ENCODE peak calls at places on chromosomes 2 and 18, in six cellular contexts. M, R, F, W, E and L are unnamed samples.

GRCh38 chr18:11005528-11005927 is 143.8 kb downstream of the PIEZO2 start:
- DNase-seq in F (peak), W (no peak), M (peak), E (no peak), R (peak), L (no peak)

GRCh38 chr2:129877289-129877741 is 102.2 kb upstream of the RAB6C start:
- DNase-seq in E (peak), F (peak), M (peak), R (peak), W (peak), L (peak)

GRCh38 chr2:225041210-225041870 is 928 bp downstream of the DOCK10 start:
- DNase-seq in R (peak), F (peak), E (no peak), M (peak), W (no peak), L (peak)

GRCh38 chr2:182020319-182021055 is 34.8 kb downstream of the PPP1R1C start:
- DNase-seq in F (peak), M (no peak), R (no peak), E (no peak), W (no peak), L (no peak)

GRCh38 chr2:32833709-32834108 is 113.0 kb upstream of the LTBP1 start:
- DNase-seq in W (no peak), F (no peak), R (no peak), E (no peak), M (no peak), L (no peak)

GRCh38 chr2:99811544-99811943 is 321.7 kb upstream of the REV1 start:
- DNase-seq in F (no peak), M (no peak), R (no peak), E (no peak), W (no peak), L (no peak)

GRCh38 chr2:64751286-64752260 is 97.9 kb upstream of the SERTAD2 start:
- DNase-seq in M (peak), R (peak), E (peak), F (peak), W (no peak), L (no peak)

GRCh38 chr2:20622731-20623130 is 28.2 kb downstream of the HS1BP3 start:
- DNase-seq in M (no peak), R (no peak), E (no peak), F (no peak), W (peak), L (no peak)

GRCh38 chr2:156532989-156533388 is 96.8 kb downstream of the GPD2 start:
- DNase-seq in R (no peak), F (no peak), W (no peak), M (no peak), E (no peak), L (no peak)

GRCh38 chr18:36460324-36460850 is 162.9 kb downstream of the FHOD3 start:
- DNase-seq in M (no peak), W (peak), R (no peak), E (no peak), F (no peak), L (no peak)

GRCh38 chr2:114022360-114023085 is 132.6 kb downstream of the ACTR3 start:
- DNase-seq in W (no peak), R (no peak), F (peak), E (peak), M (no peak), L (no peak)

GRCh38 chr2:203501870-203502269 is 33.2 kb downstream of the RAPH1 start:
- DNase-seq in E (no peak), R (no peak), M (no peak), W (no peak), F (no peak), L (no peak)

GRCh38 chr2:66555076-66555475 is 120.2 kb downstream of the MEIS1 start:
- DNase-seq in R (no peak), W (no peak), M (no peak), E (no peak), F (peak), L (no peak)

GRCh38 chr2:42186378-42186777 is 17.2 kb downstream of the EML4 start:
- DNase-seq in M (no peak), F (no peak), W (no peak), R (no peak), E (no peak), L (no peak)

GRCh38 chr2:196801578-196801977 is 2.1 kb upstream of the GTF3C3 start:
- DNase-seq in W (no peak), F (no peak), R (no peak), E (no peak), M (no peak), L (no peak)

GRCh38 chr2:9665903-9666302 is 35.1 kb upstream of the YWHAQ start:
- DNase-seq in M (no peak), R (no peak), F (no peak), W (no peak), E (no peak), L (no peak)

GRCh38 chr2:10903861-10904210 is 7.9 kb upstream of the KCNF1 start:
- DNase-seq in F (no peak), M (no peak), E (no peak), R (no peak), W (no peak), L (no peak)

GRCh38 chr2:33859791-33860461 is 260.8 kb upstream of the FAM98A start:
- DNase-seq in W (no peak), E (no peak), R (no peak), M (no peak), F (no peak), L (no peak)

GRCh38 chr2:193837368-193837767 is 1642.6 kb upstream of the TMEFF2 start:
- DNase-seq in R (no peak), F (peak), M (no peak), W (no peak), E (no peak), L (no peak)

GRCh38 chr2:204251118-204251757 is 294.0 kb upstream of the PARD3B start:
- DNase-seq in W (no peak), M (no peak), F (no peak), E (no peak), R (no peak), L (no peak)

GRCh38 chr2:240520143-240520973 is 37.4 kb downstream of the ANKMY1 start:
- DNase-seq in E (no peak), F (no peak), R (no peak), M (no peak), W (peak), L (no peak)

GRCh38 chr2:52390651-52391050 is 1358.7 kb upstream of the NRXN1 start:
- DNase-seq in M (no peak), E (no peak), W (no peak), F (no peak), R (no peak), L (no peak)

GRCh38 chr2:42941633-42942176 is 149.3 kb upstream of the HAAO start:
- DNase-seq in F (no peak), M (no peak), R (no peak), W (no peak), E (no peak), L (no peak)

GRCh38 chr2:21362101-21362500 is 238.3 kb downstream of the TDRD15 start:
- DNase-seq in E (no peak), R (no peak), W (no peak), F (no peak), M (no peak), L (no peak)

GRCh38 chr2:240788482-240788881 is 31.5 kb downstream of the KIF1A start:
- DNase-seq in R (no peak), W (no peak), F (no peak), E (no peak), M (no peak), L (no peak)

GRCh38 chr2:172299741-172300140 is 127.6 kb upstream of the ITGA6 start:
- DNase-seq in F (peak), R (peak), E (no peak), M (no peak), W (no peak), L (no peak)

GRCh38 chr18:23814977-23815614 is 125.8 kb downstream of the LAMA3 start:
- DNase-seq in E (no peak), W (no peak), M (no peak), F (no peak), R (no peak), L (no peak)

GRCh38 chr2:239222346-239223028 is 178.3 kb downstream of the HDAC4 start:
- DNase-seq in M (no peak), F (peak), E (no peak), W (peak), R (no peak), L (no peak)

GRCh38 chr2:239223029-239223329 is 177.8 kb downstream of the HDAC4 start:
- DNase-seq in R (no peak), M (no peak), F (peak), E (no peak), W (no peak), L (no peak)

GRCh38 chr2:239225456-239225855 is 175.4 kb downstream of the HDAC4 start:
- DNase-seq in E (no peak), W (peak), M (no peak), R (no peak), F (no peak), L (no peak)

GRCh38 chr2:239224249-239224605 is 176.6 kb downstream of the HDAC4 start:
- DNase-seq in W (peak), R (no peak), E (no peak), F (no peak), M (no peak), L (no peak)

DNA sequence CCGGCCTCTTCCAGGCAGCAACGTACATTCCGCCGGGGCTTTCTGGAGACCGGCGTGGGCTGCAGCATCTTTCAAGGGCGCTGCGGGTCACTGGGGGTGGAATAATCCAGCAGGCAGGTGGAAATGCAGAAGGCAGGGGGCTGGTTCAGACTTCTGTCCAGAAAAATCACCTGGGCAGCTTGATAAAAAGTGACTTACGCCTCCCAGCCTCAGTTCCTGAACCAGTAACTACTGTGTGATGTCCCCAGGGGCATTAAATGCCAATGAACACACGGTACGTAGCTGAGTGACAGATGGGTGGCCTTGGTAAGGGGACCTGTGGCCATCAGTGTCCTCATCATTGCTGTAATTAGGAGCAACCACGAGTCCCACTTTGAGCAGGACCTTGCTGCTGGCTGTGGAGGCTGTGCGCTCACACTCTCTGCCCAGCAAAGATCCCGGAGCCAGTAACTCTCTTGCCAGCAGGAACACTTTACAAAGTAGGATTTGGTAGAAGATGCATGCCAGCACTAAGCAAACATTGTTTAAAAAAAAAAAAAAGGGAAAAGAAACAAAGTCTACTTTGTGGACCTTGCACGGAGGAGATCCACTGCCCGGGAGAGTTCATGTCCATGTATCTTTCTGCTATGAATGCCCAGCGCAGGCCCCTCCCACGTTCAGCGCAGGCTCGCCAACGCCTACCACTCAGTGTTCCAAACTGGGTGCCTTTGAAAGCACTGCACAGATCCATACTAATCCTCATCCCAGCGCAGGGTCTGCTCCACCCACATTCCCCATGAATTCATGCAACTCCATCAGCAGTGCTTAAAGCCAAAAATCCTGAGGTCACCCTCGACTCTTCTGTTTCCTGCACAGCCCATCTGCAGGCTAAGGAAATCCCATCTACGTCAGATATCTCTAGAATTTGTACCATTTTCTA is 177.2 kb downstream of the HDAC4 start:
- DNase-seq in E (no peak), M (no peak), W (peak), R (peak), F (peak), L (no peak)
- H3K4me3 ChIP-seq in E (no peak), M (no peak), W (no peak), R (no peak), F (peak), L (no peak)

GRCh38 chr18:25350561-25351201 is 1.3 kb downstream of the ZNF521 start:
- DNase-seq in W (peak), R (peak), F (peak), M (no peak), E (no peak), L (peak)

GRCh38 chr18:25351280-25351772 is 640 bp downstream of the ZNF521 start:
- DNase-seq in R (peak), W (no peak), E (no peak), M (no peak), F (no peak), L (no peak)

GRCh38 chr18:25352629-25353005 is 651 bp upstream of the ZNF521 start:
- DNase-seq in W (no peak), M (no peak), E (no peak), F (no peak), R (no peak), L (no peak)

GRCh38 chr18:25353080-25353479 is 1.1 kb upstream of the ZNF521 start:
- DNase-seq in R (no peak), F (no peak), M (no peak), E (no peak), W (no peak), L (no peak)

GRCh38 chr18:25351773-25352628 is at the start of gene ZNF521:
- DNase-seq in R (peak), M (peak), W (peak), F (peak), E (peak), L (no peak)
- TF ChIP-seq CTCF in R (no peak), M (no peak), W (peak), F (peak), E (no peak), L (peak)

GRCh38 chr2:218894168-218895157 is 13.8 kb downstream of the WNT10A start:
- DNase-seq in E (no peak), M (no peak), W (peak), R (no peak), F (no peak), L (no peak)

GRCh38 chr2:218892693-218893348 is 12.2 kb downstream of the WNT10A start:
- DNase-seq in R (peak), F (peak), W (peak), E (peak), M (peak), L (peak)

GRCh38 chr2:218895326-218895725 is 14.7 kb downstream of the WNT10A start:
- DNase-seq in W (peak), E (no peak), M (no peak), F (no peak), R (peak), L (no peak)

GRCh38 chr2:218891275-218892135 is 10.9 kb downstream of the WNT10A start:
- DNase-seq in F (no peak), E (no peak), M (no peak), W (peak), R (no peak), L (no peak)

GRCh38 chr2:218893349-218894167 is 12.9 kb downstream of the WNT10A start:
- DNase-seq in F (no peak), R (no peak), E (no peak), M (no peak), W (no peak), L (no peak)
- H3K4me3 ChIP-seq in F (peak), R (peak), E (peak), M (no peak), W (peak), L (peak)

GRCh38 chr2:39730276-39730675 is 48.8 kb downstream of the THUMPD2 start:
- DNase-seq in E (no peak), W (no peak), R (no peak), M (no peak), F (no peak), L (no peak)

GRCh38 chr2:39731546-39731945 is 47.5 kb downstream of the THUMPD2 start:
- DNase-seq in M (no peak), R (no peak), W (no peak), E (no peak), F (no peak), L (no peak)

GRCh38 chr2:39732492-39732891 is 46.6 kb downstream of the THUMPD2 start:
- DNase-seq in M (no peak), R (no peak), F (no peak), W (no peak), E (no peak), L (no peak)

GRCh38 chr2:39728941-39729351 is 50.1 kb downstream of the THUMPD2 start:
- DNase-seq in M (no peak), R (no peak), F (peak), W (no peak), E (peak), L (no peak)

DNA sequence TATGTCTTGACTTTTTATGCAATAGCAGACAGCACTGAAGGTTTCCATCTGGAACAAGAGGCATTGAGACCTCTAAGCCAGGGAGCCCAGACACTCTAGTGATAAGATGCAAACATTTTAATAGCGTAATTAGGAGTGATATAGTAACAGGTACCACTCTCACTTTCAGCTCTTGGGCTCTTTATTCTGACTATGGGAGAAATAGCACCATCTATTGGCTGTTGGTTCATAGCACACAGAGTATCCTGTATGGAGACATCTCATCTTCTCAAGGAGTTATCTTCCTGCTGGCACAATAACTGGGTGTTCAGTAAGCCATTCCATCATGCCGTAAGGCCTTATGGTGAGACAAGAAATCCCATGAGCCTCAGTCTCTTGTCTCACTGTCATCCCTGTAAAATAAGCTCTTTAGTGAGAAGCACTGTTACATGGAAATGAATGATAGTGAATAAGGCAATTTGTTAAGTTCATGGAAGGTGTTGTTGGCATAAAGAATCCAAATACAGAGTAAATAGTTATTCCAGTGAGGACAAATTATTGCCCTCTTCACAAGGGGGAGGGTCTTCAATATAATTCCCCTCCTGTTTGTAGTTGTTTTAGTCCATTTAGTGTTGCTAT is 48.3 kb downstream of the THUMPD2 start:
- DNase-seq in M (no peak), F (peak), E (peak), W (no peak), R (no peak), L (no peak)
- TF ChIP-seq CTCF in M (no peak), F (peak), E (peak), W (peak), R (peak), L (peak)

DNA sequence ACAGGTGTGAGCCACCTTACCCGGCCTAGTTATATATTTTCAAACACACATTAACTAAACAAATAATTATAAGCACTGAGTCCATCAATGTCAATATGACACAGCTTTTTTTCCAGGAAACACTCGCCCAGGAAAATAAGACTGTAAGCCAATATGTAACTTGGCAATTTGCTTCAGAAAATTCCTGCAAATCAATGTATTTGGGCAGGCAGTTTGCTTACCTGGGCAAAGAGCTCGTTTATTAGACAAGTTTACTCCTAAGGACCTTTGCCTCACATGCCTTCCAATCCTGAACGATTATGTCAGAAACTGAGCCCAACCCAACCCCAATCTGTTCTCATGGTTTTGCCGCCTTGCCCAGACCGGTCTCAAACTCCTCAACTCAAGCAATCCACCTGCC is 34.7 kb upstream of the NDUFV2 start:
- DNase-seq in M (no peak), R (no peak), F (no peak), W (no peak), E (no peak), L (no peak)
- H3K4me3 ChIP-seq in M (no peak), R (no peak), F (no peak), W (no peak), E (no peak), L (no peak)

GRCh38 chr2:185526156-185526555 is 212.4 kb upstream of the FSIP2 start:
- DNase-seq in F (no peak), E (no peak), R (no peak), W (no peak), M (no peak), L (no peak)

GRCh38 chr2:185522472-185522871 is 216.1 kb upstream of the FSIP2 start:
- DNase-seq in R (no peak), E (no peak), M (no peak), W (no peak), F (no peak), L (no peak)
- TF ChIP-seq CTCF in R (no peak), E (no peak), M (no peak), W (no peak), F (no peak), L (no peak)

GRCh38 chr2:86443601-86444000 is 2.4 kb downstream of the KDM3A start:
- DNase-seq in M (no peak), F (no peak), R (no peak), W (no peak), E (no peak), L (no peak)
- H3K4me3 ChIP-seq in M (no peak), F (no peak), R (peak), W (peak), E (no peak), L (no peak)